ENCODE peak calls at places on chromosome 5, in seven cellular contexts. G is HL-60, D is heart left ventricle, S is foreskin keratinocyte, U is PC-3, Z is gastrocnemius medialis, H is mammary epithelial cell. W is an unnamed sample.

GRCh38 chr5:133434336-133434735 is 178.0 kb downstream of the FSTL4 start:
- DNase-seq in G (no peak), D (no peak), S (no peak), U (peak; percentile 26), Z (no peak), H (no peak), W (no peak)

GRCh38 chr5:113520429-113520828 is 6.9 kb downstream of the YTHDC2 start:
- DNase-seq in G (no peak), D (no peak), S (no peak), U (no peak), Z (no peak), H (peak; percentile 74), W (no peak)

GRCh38 chr5:93580387-93581100 is 475 bp downstream of the NR2F1-AS1 start:
- DNase-seq in G (no peak), D (no peak), S (no peak), U (no peak), Z (no peak), H (peak; percentile 47), W (no peak)

GRCh38 chr5:135571210-135571609 is 7.6 kb downstream of the CXCL14 start:
- DNase-seq in G (no peak), D (no peak), S (no peak), U (no peak), Z (no peak), H (no peak), W (no peak)

GRCh38 chr5:60829490-60830266 is 14.4 kb downstream of the ELOVL7 start:
- DNase-seq in G (no peak), D (no peak), S (no peak), U (no peak), Z (no peak), H (peak; percentile 44), W (no peak)

GRCh38 chr5:108061941-108062340 is 320.0 kb downstream of the FBXL17 start:
- DNase-seq in G (no peak), D (no peak), S (no peak), U (no peak), Z (no peak), H (peak; percentile 1), W (no peak)

GRCh38 chr5:115179068-115179958 is 9.6 kb upstream of the TRIM36 start:
- DNase-seq in G (no peak), D (no peak), S (no peak), U (no peak), Z (no peak), H (no peak), W (no peak)

GRCh38 chr5:69238760-69239251 is 4.1 kb downstream of the CDK7 start:
- DNase-seq in G (no peak), D (no peak), S (peak; percentile 91), U (peak; percentile 89), Z (no peak), H (peak; percentile 91), W (peak; percentile 69)

GRCh38 chr5:50667079-50667652 is 729 bp downstream of the PARP8 start:
- DNase-seq in G (peak; percentile 75), D (peak; percentile 61), S (no peak), U (no peak), Z (no peak), H (peak; percentile 59), W (no peak)

GRCh38 chr5:167730121-167730520 is 561.3 kb upstream of the WWC1 start:
- DNase-seq in G (no peak), D (no peak), S (peak; percentile 93), U (peak; percentile 69), Z (no peak), H (peak; percentile 90), W (no peak)

GRCh38 chr5:98656106-98656795 is 117.2 kb upstream of the RGMB start:
- DNase-seq in G (no peak), D (no peak), S (no peak), U (no peak), Z (no peak), H (no peak), W (no peak)

GRCh38 chr5:174183701-174184100 is 138.2 kb downstream of the NSG2 start:
- DNase-seq in G (no peak), D (no peak), S (no peak), U (no peak), Z (no peak), H (no peak), W (no peak)

GRCh38 chr5:72141440-72142271 is 34.4 kb downstream of the MAP1B start:
- DNase-seq in G (no peak), D (no peak), S (no peak), U (peak; percentile 78), Z (no peak), H (peak; percentile 14), W (no peak)

GRCh38 chr5:95281211-95281610 is 3.7 kb downstream of the MCTP1 start:
- DNase-seq in G (no peak), D (no peak), S (peak; percentile 26), U (peak; percentile 41), Z (no peak), H (peak; percentile 36), W (no peak)

GRCh38 chr5:1891391-1891790 is 8.7 kb upstream of the IRX4 start:
- DNase-seq in G (no peak), D (peak; percentile 3), S (no peak), U (no peak), Z (no peak), H (no peak), W (no peak)

GRCh38 chr5:1889321-1890065 is 6.8 kb upstream of the IRX4 start:
- DNase-seq in G (no peak), D (peak; percentile 16), S (no peak), U (no peak), Z (no peak), H (peak; percentile 73), W (no peak)

GRCh38 chr5:1888541-1889251 is 6.0 kb upstream of the IRX4 start:
- DNase-seq in G (no peak), D (peak; percentile 7), S (peak; percentile 29), U (no peak), Z (no peak), H (peak; percentile 67), W (no peak)

GRCh38 chr5:1892211-1892610 is 9.5 kb upstream of the IRX4 start:
- DNase-seq in G (no peak), D (peak; percentile 9), S (no peak), U (no peak), Z (no peak), H (no peak), W (no peak)

DNA sequence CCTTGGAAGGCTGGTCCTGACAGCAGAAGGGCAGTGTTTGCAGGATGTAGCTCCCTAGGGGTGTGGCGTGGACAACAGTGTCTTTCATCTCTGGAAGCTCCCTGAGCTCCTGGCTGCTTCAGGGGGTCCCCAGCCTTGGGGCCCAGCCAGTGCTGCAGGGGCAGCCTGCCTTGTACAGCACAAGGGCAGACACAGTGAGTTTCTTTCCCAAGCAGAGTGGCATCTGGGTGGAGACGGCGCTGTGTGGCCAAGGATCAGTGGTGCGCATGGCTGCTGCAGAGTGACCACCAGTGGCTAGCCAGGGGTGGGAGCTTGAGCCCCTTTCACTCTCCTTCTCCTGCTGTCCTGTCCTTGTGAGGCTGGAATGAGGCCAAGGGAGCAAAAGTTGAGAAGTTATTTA is 7.6 kb upstream of the IRX4 start:
- DNase-seq in G (no peak), D (peak; percentile 15), S (no peak), U (no peak), Z (no peak), H (no peak), W (no peak)
- H3K27me3 ChIP-seq in G (peaks cover 40% of the 10 kb centered on the region), D (no peaks in the 10 kb centered on the region), S (no peaks in the 10 kb centered on the region), U (peaks cover 78% of the 10 kb centered on the region), Z (peaks cover 26% of the 10 kb centered on the region), H (no peaks in the 10 kb centered on the region), W (no peaks in the 10 kb centered on the region)

DNA sequence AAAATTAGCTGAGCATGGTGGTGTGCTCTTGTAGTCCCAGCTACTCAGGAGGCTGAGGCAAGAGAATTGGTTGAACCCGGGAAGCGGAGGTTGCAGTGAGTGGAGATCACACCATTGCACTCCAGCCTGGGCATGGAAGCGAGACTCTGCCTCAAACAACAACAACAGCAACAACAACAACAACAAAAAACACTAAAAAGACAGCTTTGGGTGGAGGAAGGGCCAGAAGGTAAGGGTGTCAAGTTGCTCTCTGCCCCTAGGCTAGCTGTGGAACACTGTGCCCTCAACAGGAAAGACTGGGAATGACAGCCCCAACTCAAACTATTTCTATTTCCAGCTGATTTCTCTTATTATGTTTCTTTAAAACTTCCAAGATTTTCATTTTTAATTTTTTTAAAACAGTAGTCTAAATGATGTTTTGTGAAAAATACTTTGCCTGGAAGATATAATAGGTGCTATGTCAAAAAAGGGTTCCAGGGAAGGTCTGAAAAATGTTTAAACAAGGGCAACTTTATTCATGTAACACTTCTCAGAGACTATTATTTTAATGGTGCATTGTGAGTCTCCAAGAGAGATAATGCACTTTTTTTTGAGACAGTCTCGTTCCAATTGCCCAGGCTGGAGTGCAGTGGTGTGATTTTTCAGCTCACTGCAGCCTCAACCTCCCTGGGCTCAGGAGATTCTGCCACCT is 29.9 kb downstream of the CLINT1 start:
- DNase-seq in G (no peak), D (no peak), S (no peak), U (peak; percentile 60), Z (no peak), H (peak; percentile 7), W (no peak)
- TF ChIP-seq CTCF in G (peak; percentile 28), D (no peak), S (peak; percentile 62), U (peak; percentile 71), Z (no peak), H (peak; percentile 39), W (no peak)

GRCh38 chr5:171850354-171850947 is 64.8 kb downstream of the SMIM23 start:
- DNase-seq in G (no peak), D (no peak), S (no peak), U (peak; percentile 59), Z (peak; percentile 32), H (no peak), W (no peak)

GRCh38 chr5:171849585-171850353 is 64.2 kb downstream of the SMIM23 start:
- DNase-seq in G (no peak), D (peak; percentile 41), S (no peak), U (no peak), Z (no peak), H (no peak), W (no peak)

GRCh38 chr5:171848006-171848405 is 62.4 kb downstream of the SMIM23 start:
- DNase-seq in G (no peak), D (no peak), S (no peak), U (no peak), Z (no peak), H (no peak), W (no peak)

GRCh38 chr5:171848487-171848886 is 62.9 kb downstream of the SMIM23 start:
- DNase-seq in G (no peak), D (no peak), S (no peak), U (no peak), Z (no peak), H (no peak), W (no peak)

GRCh38 chr5:171848911-171849520 is 63.4 kb downstream of the SMIM23 start:
- DNase-seq in G (no peak), D (peak; percentile 30), S (no peak), U (no peak), Z (no peak), H (no peak), W (no peak)
- H3K27me3 ChIP-seq in G (no peaks in the 10 kb centered on the region), D (no peaks in the 10 kb centered on the region), S (no peaks in the 10 kb centered on the region), U (no peaks in the 10 kb centered on the region), Z (no peaks in the 10 kb centered on the region), H (no peaks in the 10 kb centered on the region), W (no peaks in the 10 kb centered on the region)

DNA sequence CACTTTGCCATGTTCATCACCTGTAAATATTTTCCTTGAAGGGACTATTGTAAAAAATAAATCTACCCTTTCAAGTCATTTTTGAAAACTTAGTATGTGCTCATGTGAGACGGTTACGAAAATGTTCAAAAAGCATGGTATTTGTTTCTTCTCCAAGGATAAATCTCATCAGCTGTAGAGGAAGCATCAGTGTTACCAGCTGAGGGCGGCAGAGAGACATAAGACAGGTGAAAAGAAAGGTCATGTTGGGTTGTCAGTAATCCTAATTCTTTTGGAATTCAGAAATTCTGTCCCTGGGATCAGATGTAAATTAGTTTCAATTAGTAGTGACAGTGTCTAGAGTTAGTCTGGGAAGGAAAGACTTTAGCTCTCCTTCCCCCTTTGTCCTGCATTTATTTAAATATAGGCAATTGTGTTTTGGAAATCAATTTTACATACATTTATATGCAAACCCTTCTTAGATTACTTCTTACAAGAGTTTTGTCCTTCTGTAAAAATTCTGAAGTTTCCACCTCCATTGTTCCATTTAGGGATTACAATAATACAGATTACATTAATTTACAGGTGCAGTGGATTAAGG is 791.9 kb upstream of the CDH6 start:
- DNase-seq in G (no peak), D (no peak), S (no peak), U (peak; percentile 70), Z (no peak), H (peak; percentile 4), W (peak; percentile 24)
- TF ChIP-seq CTCF in G (no peak), D (peak; percentile 41), S (peak; percentile 66), U (peak; percentile 91), Z (no peak), H (peak; percentile 43), W (peak; percentile 52)

W was measured in Panc1.